ENCODE peak calls at places on chromosomes 11 and 22, in eight cellular contexts. One of them, this sample, is unnamed.

GRCh38 chr22:38964989-38965388 is 7.6 kb downstream of the APOBEC3A start:
- DNase-seq in A549: no peak
- DNase-seq in endothelial cell: no peak
- DNase-seq in AG10803: no peak
- DNase-seq in stomach: no peak
- DNase-seq in astrocyte of the spinal cord: no peak
- DNase-seq in neural crest cell: no peak
- DNase-seq in nephron progenitor cell: no peak
- DNase-seq in this sample: no peak

GRCh38 chr11:65842144-65842543 is 8.4 kb downstream of the SNX32 start:
- DNase-seq in astrocyte of the spinal cord: no peak
- DNase-seq in neural crest cell: no peak
- DNase-seq in AG10803: no peak
- DNase-seq in stomach: no peak
- DNase-seq in A549: no peak
- DNase-seq in endothelial cell: no peak
- DNase-seq in nephron progenitor cell: no peak
- DNase-seq in this sample: no peak

GRCh38 chr11:86698634-86699033 is 26.2 kb upstream of the ME3 start:
- DNase-seq in nephron progenitor cell: no peak
- DNase-seq in endothelial cell: no peak
- DNase-seq in astrocyte of the spinal cord: peak
- DNase-seq in A549: no peak
- DNase-seq in stomach: no peak
- DNase-seq in AG10803: peak
- DNase-seq in neural crest cell: no peak
- DNase-seq in this sample: no peak

GRCh38 chr22:20881231-20881630 is 22.4 kb downstream of the SNAP29 start:
- DNase-seq in neural crest cell: no peak
- DNase-seq in A549: no peak
- DNase-seq in endothelial cell: no peak
- DNase-seq in nephron progenitor cell: no peak
- DNase-seq in AG10803: no peak
- DNase-seq in stomach: peak
- DNase-seq in astrocyte of the spinal cord: no peak
- DNase-seq in this sample: no peak

GRCh38 chr11:102197759-102198158 is 87.5 kb downstream of the YAP1 start:
- DNase-seq in neural crest cell: peak
- DNase-seq in astrocyte of the spinal cord: peak
- DNase-seq in stomach: no peak
- DNase-seq in A549: no peak
- DNase-seq in AG10803: no peak
- DNase-seq in endothelial cell: peak
- DNase-seq in nephron progenitor cell: peak
- DNase-seq in this sample: no peak

GRCh38 chr22:38411016-38411415 is 44.0 kb downstream of the KCNJ4 start:
- DNase-seq in astrocyte of the spinal cord: no peak
- DNase-seq in stomach: no peak
- DNase-seq in endothelial cell: no peak
- DNase-seq in A549: no peak
- DNase-seq in neural crest cell: no peak
- DNase-seq in AG10803: no peak
- DNase-seq in nephron progenitor cell: no peak
- DNase-seq in this sample: no peak

GRCh38 chr11:64650923-64651523 is 60.0 kb downstream of the SLC22A12 start:
- DNase-seq in nephron progenitor cell: peak
- DNase-seq in stomach: no peak
- DNase-seq in A549: peak
- DNase-seq in AG10803: peak
- DNase-seq in neural crest cell: no peak
- DNase-seq in endothelial cell: peak
- DNase-seq in astrocyte of the spinal cord: no peak
- DNase-seq in this sample: peak

GRCh38 chr11:8361206-8361605 is 97.5 kb upstream of the LMO1 start:
- DNase-seq in astrocyte of the spinal cord: no peak
- DNase-seq in A549: no peak
- DNase-seq in endothelial cell: no peak
- DNase-seq in nephron progenitor cell: no peak
- DNase-seq in neural crest cell: no peak
- DNase-seq in stomach: no peak
- DNase-seq in AG10803: no peak
- DNase-seq in this sample: no peak

GRCh38 chr22:32747588-32747987 is 53.9 kb upstream of the TIMP3 start:
- DNase-seq in astrocyte of the spinal cord: no peak
- DNase-seq in stomach: no peak
- DNase-seq in neural crest cell: no peak
- DNase-seq in endothelial cell: no peak
- DNase-seq in A549: no peak
- DNase-seq in nephron progenitor cell: no peak
- DNase-seq in AG10803: no peak
- DNase-seq in this sample: no peak

GRCh38 chr11:117750357-117750756 is 46.7 kb downstream of the DSCAML1 start:
- DNase-seq in nephron progenitor cell: no peak
- DNase-seq in endothelial cell: no peak
- DNase-seq in A549: no peak
- DNase-seq in AG10803: no peak
- DNase-seq in stomach: no peak
- DNase-seq in astrocyte of the spinal cord: no peak
- DNase-seq in neural crest cell: no peak
- DNase-seq in this sample: no peak

GRCh38 chr11:70687716-70688115 is 289.4 kb downstream of the CTTN start:
- DNase-seq in astrocyte of the spinal cord: no peak
- DNase-seq in nephron progenitor cell: no peak
- DNase-seq in AG10803: no peak
- DNase-seq in A549: no peak
- DNase-seq in endothelial cell: no peak
- DNase-seq in stomach: no peak
- DNase-seq in neural crest cell: no peak
- DNase-seq in this sample: no peak

GRCh38 chr22:24803064-24803542 is 2.9 kb upstream of the SGSM1 start:
- DNase-seq in stomach: peak
- DNase-seq in astrocyte of the spinal cord: no peak
- DNase-seq in endothelial cell: peak
- DNase-seq in A549: peak
- DNase-seq in neural crest cell: peak
- DNase-seq in nephron progenitor cell: peak
- DNase-seq in AG10803: peak
- DNase-seq in this sample: peak

GRCh38 chr11:115676768-115677167 is 172.6 kb upstream of the CADM1 start:
- DNase-seq in endothelial cell: no peak
- DNase-seq in astrocyte of the spinal cord: peak
- DNase-seq in nephron progenitor cell: no peak
- DNase-seq in A549: no peak
- DNase-seq in neural crest cell: no peak
- DNase-seq in stomach: no peak
- DNase-seq in AG10803: peak
- DNase-seq in this sample: no peak

GRCh38 chr22:46193898-46194310 is 43.6 kb downstream of the PPARA start:
- DNase-seq in stomach: no peak
- DNase-seq in astrocyte of the spinal cord: no peak
- DNase-seq in endothelial cell: no peak
- DNase-seq in A549: no peak
- DNase-seq in AG10803: no peak
- DNase-seq in nephron progenitor cell: no peak
- DNase-seq in neural crest cell: no peak
- DNase-seq in this sample: no peak

GRCh38 chr11:128398517-128399152 is 188.7 kb downstream of the ETS1 start:
- DNase-seq in neural crest cell: no peak
- DNase-seq in astrocyte of the spinal cord: no peak
- DNase-seq in A549: no peak
- DNase-seq in nephron progenitor cell: no peak
- DNase-seq in endothelial cell: no peak
- DNase-seq in AG10803: no peak
- DNase-seq in stomach: no peak
- DNase-seq in this sample: no peak

GRCh38 chr11:8826145-8826786 is 84.7 kb upstream of the AKIP1 start:
- DNase-seq in endothelial cell: no peak
- DNase-seq in astrocyte of the spinal cord: peak
- DNase-seq in AG10803: peak
- DNase-seq in A549: peak
- DNase-seq in nephron progenitor cell: peak
- DNase-seq in stomach: no peak
- DNase-seq in neural crest cell: no peak
- DNase-seq in this sample: peak

GRCh38 chr11:14373941-14374646 is 15.1 kb upstream of the RRAS2 start:
- DNase-seq in AG10803: peak
- DNase-seq in A549: peak
- DNase-seq in stomach: peak
- DNase-seq in astrocyte of the spinal cord: peak
- DNase-seq in endothelial cell: no peak
- DNase-seq in nephron progenitor cell: no peak
- DNase-seq in neural crest cell: no peak
- DNase-seq in this sample: no peak

GRCh38 chr11:64234840-64235379 is 526 bp downstream of the VEGFB start:
- DNase-seq in astrocyte of the spinal cord: no peak
- DNase-seq in neural crest cell: no peak
- DNase-seq in endothelial cell: no peak
- DNase-seq in A549: no peak
- DNase-seq in nephron progenitor cell: peak
- DNase-seq in stomach: peak
- DNase-seq in AG10803: no peak
- DNase-seq in this sample: no peak

GRCh38 chr11:35623708-35624168 is 5.5 kb downstream of the FJX1 start:
- DNase-seq in neural crest cell: no peak
- DNase-seq in nephron progenitor cell: no peak
- DNase-seq in AG10803: peak
- DNase-seq in astrocyte of the spinal cord: peak
- DNase-seq in endothelial cell: no peak
- DNase-seq in stomach: no peak
- DNase-seq in A549: no peak
- DNase-seq in this sample: peak

DNA sequence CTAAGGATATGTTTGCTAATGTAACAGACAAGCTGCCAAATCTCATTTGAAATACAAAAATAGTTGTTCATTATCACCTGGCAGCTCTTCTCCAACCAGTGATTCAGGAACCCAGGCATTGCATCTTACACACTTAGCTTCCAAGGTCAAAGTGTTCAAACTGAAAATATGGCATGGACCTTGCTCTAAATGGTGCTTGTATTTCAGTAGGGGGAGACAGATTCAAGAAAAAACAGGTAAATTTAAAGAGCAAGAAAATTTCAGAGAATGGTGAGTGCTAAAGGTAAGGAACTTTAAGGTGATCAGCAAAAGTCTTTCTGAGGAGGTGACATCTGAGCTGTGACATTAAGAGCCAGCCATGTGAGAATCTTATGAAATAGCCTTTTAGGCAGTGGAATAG is 82.8 kb upstream of the E2F8 start:
- DNase-seq in endothelial cell: no peak
- DNase-seq in stomach: no peak
- DNase-seq in astrocyte of the spinal cord: no peak
- DNase-seq in A549: no peak
- DNase-seq in nephron progenitor cell: no peak
- DNase-seq in neural crest cell: no peak
- DNase-seq in AG10803: no peak
- DNase-seq in this sample: no peak
- TF ChIP-seq CTCF in endothelial cell: no peak
- TF ChIP-seq CTCF in stomach: no peak
- TF ChIP-seq CTCF in astrocyte of the spinal cord: peak
- TF ChIP-seq CTCF in A549: peak
- TF ChIP-seq CTCF in nephron progenitor cell: no peak
- TF ChIP-seq CTCF in neural crest cell: no peak
- TF ChIP-seq CTCF in AG10803: no peak
- TF ChIP-seq CTCF in this sample: no peak

GRCh38 chr22:23241562-23242472 is 61.5 kb downstream of the BCR start:
- DNase-seq in stomach: no peak
- DNase-seq in nephron progenitor cell: no peak
- DNase-seq in endothelial cell: no peak
- DNase-seq in neural crest cell: no peak
- DNase-seq in astrocyte of the spinal cord: no peak
- DNase-seq in AG10803: no peak
- DNase-seq in A549: no peak
- DNase-seq in this sample: no peak

GRCh38 chr22:23242473-23243001 is 62.2 kb downstream of the BCR start:
- DNase-seq in nephron progenitor cell: peak
- DNase-seq in astrocyte of the spinal cord: peak
- DNase-seq in endothelial cell: no peak
- DNase-seq in neural crest cell: peak
- DNase-seq in stomach: no peak
- DNase-seq in A549: no peak
- DNase-seq in AG10803: no peak
- DNase-seq in this sample: no peak

GRCh38 chr22:23239429-23239828 is 59.1 kb downstream of the BCR start:
- DNase-seq in AG10803: no peak
- DNase-seq in neural crest cell: no peak
- DNase-seq in stomach: no peak
- DNase-seq in astrocyte of the spinal cord: no peak
- DNase-seq in endothelial cell: no peak
- DNase-seq in A549: no peak
- DNase-seq in nephron progenitor cell: no peak
- DNase-seq in this sample: no peak

GRCh38 chr22:23238707-23239106 is 58.4 kb downstream of the BCR start:
- DNase-seq in nephron progenitor cell: no peak
- DNase-seq in A549: no peak
- DNase-seq in stomach: no peak
- DNase-seq in astrocyte of the spinal cord: no peak
- DNase-seq in endothelial cell: no peak
- DNase-seq in AG10803: no peak
- DNase-seq in neural crest cell: no peak
- DNase-seq in this sample: no peak

GRCh38 chr22:23240639-23241389 is 60.5 kb downstream of the BCR start:
- DNase-seq in endothelial cell: no peak
- DNase-seq in AG10803: no peak
- DNase-seq in stomach: peak
- DNase-seq in nephron progenitor cell: no peak
- DNase-seq in neural crest cell: no peak
- DNase-seq in A549: peak
- DNase-seq in astrocyte of the spinal cord: no peak
- DNase-seq in this sample: no peak
- TF ChIP-seq CTCF in endothelial cell: no peak
- TF ChIP-seq CTCF in AG10803: peak
- TF ChIP-seq CTCF in stomach: no peak
- TF ChIP-seq CTCF in nephron progenitor cell: no peak
- TF ChIP-seq CTCF in neural crest cell: no peak
- TF ChIP-seq CTCF in A549: no peak
- TF ChIP-seq CTCF in astrocyte of the spinal cord: peak
- TF ChIP-seq CTCF in this sample: no peak

GRCh38 chr11:105763594-105763993 is 153.7 kb downstream of the GRIA4 start:
- DNase-seq in astrocyte of the spinal cord: no peak
- DNase-seq in neural crest cell: no peak
- DNase-seq in endothelial cell: no peak
- DNase-seq in AG10803: no peak
- DNase-seq in stomach: no peak
- DNase-seq in A549: no peak
- DNase-seq in nephron progenitor cell: no peak
- DNase-seq in this sample: no peak
- TF ChIP-seq CTCF in astrocyte of the spinal cord: no peak
- TF ChIP-seq CTCF in neural crest cell: no peak
- TF ChIP-seq CTCF in endothelial cell: no peak
- TF ChIP-seq CTCF in AG10803: no peak
- TF ChIP-seq CTCF in stomach: no peak
- TF ChIP-seq CTCF in A549: no peak
- TF ChIP-seq CTCF in nephron progenitor cell: no peak
- TF ChIP-seq CTCF in this sample: no peak

DNA sequence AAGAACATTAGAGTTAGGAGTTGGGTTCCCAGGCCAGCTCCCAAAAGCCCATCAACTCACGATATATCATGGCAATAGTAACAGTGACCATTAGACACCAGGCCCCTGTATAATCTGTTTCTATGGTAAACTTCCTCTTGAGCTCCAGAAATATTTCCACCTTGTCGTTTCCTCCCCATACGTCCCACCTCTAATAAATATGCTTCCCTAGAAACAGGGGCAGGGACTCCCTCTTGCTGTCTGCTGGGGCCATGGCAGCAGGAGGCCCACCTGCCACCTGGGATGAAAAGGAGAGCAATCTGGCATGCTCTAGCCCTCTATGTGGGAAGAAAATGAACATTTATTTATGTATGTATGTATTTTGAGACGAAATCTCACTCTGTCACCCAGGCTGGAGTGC is 32.2 kb upstream of the AMOTL1 start:
- DNase-seq in neural crest cell: no peak
- DNase-seq in endothelial cell: peak
- DNase-seq in astrocyte of the spinal cord: no peak
- DNase-seq in A549: no peak
- DNase-seq in nephron progenitor cell: no peak
- DNase-seq in AG10803: no peak
- DNase-seq in stomach: no peak
- DNase-seq in this sample: no peak
- TF ChIP-seq CTCF in neural crest cell: no peak
- TF ChIP-seq CTCF in endothelial cell: peak
- TF ChIP-seq CTCF in astrocyte of the spinal cord: no peak
- TF ChIP-seq CTCF in A549: no peak
- TF ChIP-seq CTCF in nephron progenitor cell: no peak
- TF ChIP-seq CTCF in AG10803: no peak
- TF ChIP-seq CTCF in stomach: no peak
- TF ChIP-seq CTCF in this sample: no peak

This sample was measured in glutamatergic neuron.